ENCODE peak calls at places on chromosome 21, in eight cellular contexts. P is neural progenitor cell, W is PC-3, L is OCI-LY7, H is hepatocyte, N is HCT116, G is SK-N-SH, D is MM.1S. O is an unnamed sample.

GRCh38 chr21:31162827-31163226 is 124.6 kb upstream of the KRTAP19-8 start:
- DNase-seq in P (no peak), W (peak), L (no peak), H (no peak), N (no peak), G (peak), D (no peak), O (no peak)

GRCh38 chr21:26709090-26709489 is 136.0 kb upstream of the CYYR1 start:
- DNase-seq in P (no peak), W (peak), L (no peak), H (no peak), N (no peak), G (no peak), D (no peak), O (no peak)

GRCh38 chr21:38751379-38752050 is 54.2 kb upstream of the ETS2 start:
- DNase-seq in P (no peak), W (no peak), L (no peak), H (no peak), N (no peak), G (no peak), D (no peak), O (no peak)

GRCh38 chr21:24290151-24290833 is 1317.0 kb downstream of the MRPL39 start:
- DNase-seq in P (no peak), W (no peak), L (no peak), H (no peak), N (no peak), G (no peak), D (peak), O (no peak)

GRCh38 chr21:41559658-41560599 is 52.0 kb upstream of the TMPRSS2 start:
- DNase-seq in P (no peak), W (no peak), L (no peak), H (no peak), N (no peak), G (no peak), D (no peak), O (no peak)

GRCh38 chr21:16059981-16060380 is 330.2 kb downstream of the USP25 start:
- DNase-seq in P (no peak), W (no peak), L (no peak), H (no peak), N (no peak), G (no peak), D (no peak), O (no peak)

GRCh38 chr21:27423073-27423472 is 456.2 kb upstream of the ADAMTS5 start:
- DNase-seq in P (no peak), W (peak), L (no peak), H (no peak), N (no peak), G (no peak), D (no peak), O (no peak)

GRCh38 chr21:43917515-43918384 is 52.7 kb downstream of the AGPAT3 start:
- DNase-seq in P (no peak), W (peak), L (no peak), H (no peak), N (peak), G (no peak), D (peak), O (no peak)

GRCh38 chr21:38950388-38951094 is 144.8 kb downstream of the ETS2 start:
- DNase-seq in P (no peak), W (peak), L (no peak), H (peak), N (no peak), G (no peak), D (no peak), O (no peak)

GRCh38 chr21:18384771-18385170 is 18.8 kb downstream of the TMPRSS15 start:
- DNase-seq in P (peak), W (peak), L (peak), H (peak), N (no peak), G (peak), D (peak), O (peak)

GRCh38 chr21:39730418-39731107 is 14.4 kb upstream of the IGSF5 start:
- DNase-seq in P (no peak), W (no peak), L (no peak), H (no peak), N (no peak), G (no peak), D (no peak), O (no peak)

GRCh38 chr21:16775056-16775455 is 737.8 kb upstream of the CXADR start:
- DNase-seq in P (peak), W (no peak), L (no peak), H (no peak), N (no peak), G (no peak), D (no peak), O (peak)

GRCh38 chr21:36122977-36123376 is 11.9 kb upstream of the CBR3 start:
- DNase-seq in P (no peak), W (no peak), L (no peak), H (no peak), N (no peak), G (no peak), D (no peak), O (no peak)

GRCh38 chr21:15138475-15138874 is 73.7 kb upstream of the NRIP1 start:
- DNase-seq in P (peak), W (no peak), L (no peak), H (no peak), N (no peak), G (no peak), D (no peak), O (no peak)

GRCh38 chr21:18142639-18143038 is 102.0 kb upstream of the CHODL start:
- DNase-seq in P (no peak), W (no peak), L (no peak), H (no peak), N (no peak), G (no peak), D (no peak), O (no peak)

GRCh38 chr21:41142051-41142795 is 25.7 kb upstream of the BACE2 start:
- DNase-seq in P (peak), W (peak), L (no peak), H (no peak), N (no peak), G (no peak), D (no peak), O (peak)

DNA sequence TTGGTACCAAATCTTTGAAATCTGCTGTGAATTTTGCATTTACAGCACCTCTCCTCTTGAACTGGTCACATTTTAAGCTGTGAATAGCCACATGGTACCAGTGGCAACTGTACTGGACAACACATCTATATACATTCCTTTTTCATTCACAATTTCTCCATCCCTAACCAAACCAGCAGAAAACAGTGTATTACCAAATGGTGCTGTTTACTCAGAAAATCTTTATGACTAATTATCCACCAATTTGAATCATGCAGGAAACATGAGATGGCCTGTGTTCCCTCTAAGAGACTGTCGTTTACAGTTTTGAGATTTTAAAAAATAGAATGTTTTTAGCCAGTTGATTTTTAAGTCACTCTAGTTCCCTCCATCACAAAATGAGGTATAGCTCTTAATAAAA is 17.6 kb upstream of the CCT8 start:
- DNase-seq in P (no peak), W (peak), L (no peak), H (no peak), N (no peak), G (no peak), D (no peak), O (no peak)
- H3K4me2 ChIP-seq in P (no peak), W (peak), L (no peak), H (no peak), N (peak), G (no peak), D (no peak), O (no peak)

GRCh38 chr21:42624095-42624830 is 29.2 kb upstream of the PDE9A start:
- DNase-seq in P (no peak), W (no peak), L (no peak), H (peak), N (no peak), G (no peak), D (no peak), O (no peak)

GRCh38 chr21:42622284-42622683 is 31.1 kb upstream of the PDE9A start:
- DNase-seq in P (no peak), W (no peak), L (no peak), H (no peak), N (no peak), G (no peak), D (no peak), O (no peak)

GRCh38 chr21:42623684-42624083 is 29.7 kb upstream of the PDE9A start:
- DNase-seq in P (no peak), W (no peak), L (no peak), H (no peak), N (no peak), G (no peak), D (no peak), O (no peak)

GRCh38 chr21:42626171-42626570 is 27.2 kb upstream of the PDE9A start:
- DNase-seq in P (no peak), W (no peak), L (no peak), H (no peak), N (no peak), G (no peak), D (no peak), O (no peak)

GRCh38 chr21:42624936-42625335 is 28.5 kb upstream of the PDE9A start:
- DNase-seq in P (no peak), W (no peak), L (no peak), H (no peak), N (no peak), G (no peak), D (no peak), O (no peak)
- TF ChIP-seq EZH2phosphoT487 in P (no peak), W (no peak), L (no peak), H (no peak), N (no peak), G (no peak), D (peak), O (no peak)

DNA sequence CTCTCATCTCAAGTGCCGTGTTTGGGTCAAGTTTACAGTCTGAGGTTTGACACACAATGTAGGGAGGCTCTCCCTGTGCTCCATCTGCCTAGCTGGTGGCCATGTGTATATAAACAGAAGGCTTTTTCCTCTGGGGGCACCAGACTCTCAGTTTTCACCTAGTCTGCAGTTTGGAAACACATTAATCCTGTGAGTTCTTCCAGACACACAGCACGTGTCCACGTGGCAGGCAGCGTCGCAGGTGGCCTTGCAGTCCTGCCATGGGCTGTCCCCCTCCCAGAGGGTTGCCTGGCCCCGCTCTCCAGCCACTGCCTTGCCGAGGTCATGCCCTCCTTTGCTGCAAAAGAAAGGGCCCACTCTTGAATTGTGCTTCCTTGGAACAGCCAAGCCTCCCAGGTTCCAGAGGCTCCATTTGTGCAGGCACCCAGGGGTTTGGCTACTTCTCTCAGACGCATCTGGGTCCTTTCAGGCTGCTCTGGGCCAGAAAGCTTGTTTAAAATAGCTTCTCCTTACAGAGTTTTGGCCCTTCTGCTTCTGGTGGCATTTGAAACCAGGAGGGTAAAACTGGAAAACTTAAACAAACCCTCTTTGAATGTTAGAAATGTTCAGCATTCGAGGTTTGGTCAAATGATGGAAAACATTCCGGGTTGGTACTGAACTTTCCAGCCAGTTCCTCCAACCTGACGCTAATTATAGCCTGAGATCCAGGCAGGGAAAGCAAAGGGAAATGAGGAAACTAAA is 4.4 kb upstream of the RUNX1 start:
- DNase-seq in P (peak), W (no peak), L (no peak), H (peak), N (no peak), G (no peak), D (no peak), O (no peak)
- TF ChIP-seq CTCF in P (peak), W (no peak), L (peak), H (peak), N (no peak), G (peak), D (no peak), O (no peak)

DNA sequence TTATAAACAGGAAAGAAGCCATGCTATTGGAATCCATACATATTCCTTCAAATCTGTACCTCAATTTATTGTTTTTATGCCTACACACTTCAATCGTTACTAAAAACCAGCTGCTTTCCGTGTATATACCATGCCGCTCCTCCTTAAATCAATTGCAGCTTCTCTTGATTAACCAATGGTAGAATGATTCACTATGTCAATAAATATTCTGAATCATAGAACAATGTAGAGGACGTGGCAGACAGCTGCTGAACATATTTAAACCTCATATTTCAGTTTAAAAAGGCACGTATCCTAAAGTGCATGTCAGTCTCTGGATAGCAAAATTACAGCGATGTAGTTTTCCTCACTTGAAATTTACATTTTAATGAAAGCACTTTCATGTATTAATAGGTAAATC is 100.4 kb downstream of the MRPL39 start:
- DNase-seq in P (no peak), W (peak), L (no peak), H (no peak), N (no peak), G (no peak), D (no peak), O (no peak)
- H3K4me2 ChIP-seq in P (no peak), W (peak), L (no peak), H (no peak), N (no peak), G (no peak), D (no peak), O (no peak)

GRCh38 chr21:37389456-37389855 is 22.9 kb downstream of the DYRK1A start:
- DNase-seq in P (no peak), W (no peak), L (no peak), H (no peak), N (no peak), G (no peak), D (no peak), O (no peak)
- TF ChIP-seq EZH2phosphoT487 in P (no peak), W (no peak), L (no peak), H (no peak), N (no peak), G (no peak), D (no peak), O (no peak)

GRCh38 chr21:29670228-29670627 is 269.6 kb downstream of the GRIK1 start:
- DNase-seq in P (no peak), W (no peak), L (no peak), H (no peak), N (no peak), G (no peak), D (no peak), O (no peak)

GRCh38 chr21:29669416-29669815 is 270.4 kb downstream of the GRIK1 start:
- DNase-seq in P (no peak), W (no peak), L (no peak), H (no peak), N (no peak), G (peak), D (no peak), O (no peak)

GRCh38 chr21:29674343-29674742 is 265.5 kb downstream of the GRIK1 start:
- DNase-seq in P (no peak), W (no peak), L (no peak), H (no peak), N (no peak), G (no peak), D (no peak), O (no peak)

GRCh38 chr21:29673096-29673610 is 266.6 kb downstream of the GRIK1 start:
- DNase-seq in P (no peak), W (no peak), L (no peak), H (no peak), N (no peak), G (no peak), D (no peak), O (no peak)

GRCh38 chr21:29671728-29672127 is 268.1 kb downstream of the GRIK1 start:
- DNase-seq in P (no peak), W (no peak), L (peak), H (no peak), N (no peak), G (no peak), D (no peak), O (peak)
- TF ChIP-seq CTCF in P (peak), W (no peak), L (peak), H (no peak), N (no peak), G (peak), D (no peak), O (peak)

GRCh38 chr21:32403201-32403701 is 9.3 kb upstream of the EVA1C start:
- DNase-seq in P (peak), W (peak), L (peak), H (peak), N (no peak), G (peak), D (peak), O (peak)
- H3K4me2 ChIP-seq in P (no peak), W (peak), L (peak), H (no peak), N (peak), G (no peak), D (peak), O (no peak)

DNA sequence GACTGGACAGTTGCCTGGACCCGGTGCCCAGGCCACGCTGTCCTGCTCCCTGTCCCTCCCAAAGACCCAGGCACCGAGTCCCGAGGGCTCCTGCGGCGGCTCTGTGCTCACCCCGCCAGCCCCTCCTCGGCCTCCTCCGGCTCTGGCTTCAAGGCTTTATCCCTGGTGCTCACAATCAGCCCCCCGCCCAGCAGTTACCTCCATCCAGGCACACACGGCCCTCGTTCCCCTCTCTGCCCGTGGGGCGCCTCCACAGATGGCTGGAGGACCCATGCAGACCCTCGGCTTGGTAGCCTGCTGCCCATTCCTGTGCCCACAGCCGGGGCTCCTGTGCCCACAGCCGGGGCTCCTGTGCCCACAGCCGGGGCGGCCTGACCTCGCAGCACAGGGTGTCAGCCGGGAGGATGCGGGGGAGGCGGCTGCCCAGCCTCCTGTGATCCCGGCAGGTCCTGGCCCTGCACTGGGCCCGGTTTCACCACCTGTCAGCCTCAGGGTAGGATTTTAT is 52.3 kb upstream of the COL18A1 start:
- DNase-seq in P (no peak), W (no peak), L (no peak), H (no peak), N (no peak), G (peak), D (no peak), O (no peak)
- TF ChIP-seq EZH2phosphoT487 in P (no peak), W (no peak), L (no peak), H (no peak), N (no peak), G (no peak), D (no peak), O (no peak)

DNA sequence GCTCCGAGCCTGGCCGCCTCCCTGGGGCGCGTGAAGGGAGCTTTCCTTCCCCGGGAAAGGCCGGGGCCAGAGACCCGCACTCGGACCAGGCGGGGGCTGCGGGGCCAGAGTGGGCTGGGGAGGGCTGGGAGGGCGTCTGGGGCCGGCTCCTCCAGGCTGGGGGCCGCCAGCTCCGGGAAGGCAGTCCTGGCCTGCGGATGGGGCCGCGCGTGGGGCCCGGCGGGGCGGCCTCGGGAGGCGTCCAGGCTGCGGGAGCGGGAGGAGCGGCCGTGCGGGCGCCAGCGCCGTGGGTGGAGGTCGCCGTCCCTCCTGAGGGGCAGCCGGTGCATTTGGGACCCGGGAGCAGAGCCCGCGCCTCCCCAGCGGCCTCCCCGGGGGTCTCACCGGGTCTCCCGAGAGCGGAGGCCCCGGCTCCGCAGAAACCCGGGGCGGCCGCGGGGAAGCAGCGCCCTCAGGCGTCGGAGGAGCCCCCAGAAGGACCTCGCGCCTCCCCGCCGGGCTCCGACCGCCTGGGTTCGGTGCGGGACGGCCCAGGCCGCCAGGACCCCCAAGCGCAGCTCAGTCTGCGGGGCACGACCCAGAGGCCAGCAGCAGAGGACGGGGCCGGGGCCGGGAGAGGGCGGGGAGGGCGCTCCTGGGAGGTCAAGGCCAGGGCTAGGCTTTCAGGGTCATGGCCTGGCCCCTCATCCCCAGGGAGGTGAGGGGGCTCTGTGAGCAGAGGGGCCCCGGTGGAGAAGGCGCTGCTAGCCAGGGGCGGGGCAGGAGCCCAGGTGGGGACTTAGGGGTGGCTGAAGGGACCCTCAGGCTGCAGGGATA is 7.3 kb upstream of the SLX9 start:
- DNase-seq in P (peak), W (peak), L (peak), H (peak), N (no peak), G (peak), D (no peak), O (no peak)
- TF ChIP-seq CTCF in P (peak), W (peak), L (peak), H (peak), N (no peak), G (peak), D (peak), O (peak)

O was measured in GM23338.